ENCODE peak calls at places on chromosome 17, in eight cellular contexts. One of them, this sample, is unnamed.

GRCh38 chr17:61139219-61139618 is 260.4 kb upstream of the TBX2 start:
- DNase-seq in stimulated activated CD8-positive, alpha-beta memory T cell treated with anti-CD3 and anti-CD28 coated beads, Interleukin-7, amount 100 ng/mL, for 24 hours: no peak
- DNase-seq in activated effector memory CD4-positive, alpha-beta T cell treated with anti-CD3 and anti-CD28 coated beads, Interleukin-2, amount 50 U/mL, for 16 hours: peak; percentile 75
- DNase-seq in stimulated activated CD4-positive, alpha-beta T cell treated with anti-CD3 and anti-CD28 coated beads, Interleukin-4, amount 100 ng/mL, for 1 hour: peak; percentile 15
- DNase-seq in activated naive CD8-positive, alpha-beta T cell treated with anti-CD3 and anti-CD28 coated beads, Interleukin-2, amount 50 U/mL, for 24 hours: peak; percentile 28
- DNase-seq in left cardiac atrium: no peak
- DNase-seq in fibroblast of mammary gland: peak; percentile 73
- DNase-seq in lung microvascular endothelial cell: no peak
- DNase-seq in this sample: peak; percentile 62

GRCh38 chr17:32723310-32723955 is 153.5 kb downstream of the MYO1D start:
- DNase-seq in stimulated activated CD8-positive, alpha-beta memory T cell treated with anti-CD3 and anti-CD28 coated beads, Interleukin-7, amount 100 ng/mL, for 24 hours: no peak
- DNase-seq in activated effector memory CD4-positive, alpha-beta T cell treated with anti-CD3 and anti-CD28 coated beads, Interleukin-2, amount 50 U/mL, for 16 hours: no peak
- DNase-seq in stimulated activated CD4-positive, alpha-beta T cell treated with anti-CD3 and anti-CD28 coated beads, Interleukin-4, amount 100 ng/mL, for 1 hour: no peak
- DNase-seq in activated naive CD8-positive, alpha-beta T cell treated with anti-CD3 and anti-CD28 coated beads, Interleukin-2, amount 50 U/mL, for 24 hours: no peak
- DNase-seq in left cardiac atrium: peak; percentile 51
- DNase-seq in fibroblast of mammary gland: no peak
- DNase-seq in lung microvascular endothelial cell: no peak
- DNase-seq in this sample: no peak

GRCh38 chr17:58249270-58250133 is 11.1 kb downstream of the LPO start:
- DNase-seq in stimulated activated CD8-positive, alpha-beta memory T cell treated with anti-CD3 and anti-CD28 coated beads, Interleukin-7, amount 100 ng/mL, for 24 hours: peak; percentile 58
- DNase-seq in activated effector memory CD4-positive, alpha-beta T cell treated with anti-CD3 and anti-CD28 coated beads, Interleukin-2, amount 50 U/mL, for 16 hours: peak; percentile 92
- DNase-seq in stimulated activated CD4-positive, alpha-beta T cell treated with anti-CD3 and anti-CD28 coated beads, Interleukin-4, amount 100 ng/mL, for 1 hour: peak; percentile 79
- DNase-seq in activated naive CD8-positive, alpha-beta T cell treated with anti-CD3 and anti-CD28 coated beads, Interleukin-2, amount 50 U/mL, for 24 hours: peak; percentile 85
- DNase-seq in left cardiac atrium: peak; percentile 65
- DNase-seq in fibroblast of mammary gland: peak; percentile 40
- DNase-seq in lung microvascular endothelial cell: peak; percentile 62
- DNase-seq in this sample: peak; percentile 41

GRCh38 chr17:74299618-74300009 is 25.6 kb downstream of the DNAI2 start:
- DNase-seq in stimulated activated CD8-positive, alpha-beta memory T cell treated with anti-CD3 and anti-CD28 coated beads, Interleukin-7, amount 100 ng/mL, for 24 hours: no peak
- DNase-seq in activated effector memory CD4-positive, alpha-beta T cell treated with anti-CD3 and anti-CD28 coated beads, Interleukin-2, amount 50 U/mL, for 16 hours: no peak
- DNase-seq in stimulated activated CD4-positive, alpha-beta T cell treated with anti-CD3 and anti-CD28 coated beads, Interleukin-4, amount 100 ng/mL, for 1 hour: no peak
- DNase-seq in activated naive CD8-positive, alpha-beta T cell treated with anti-CD3 and anti-CD28 coated beads, Interleukin-2, amount 50 U/mL, for 24 hours: no peak
- DNase-seq in left cardiac atrium: no peak
- DNase-seq in fibroblast of mammary gland: no peak
- DNase-seq in lung microvascular endothelial cell: no peak
- DNase-seq in this sample: no peak

GRCh38 chr17:75128694-75129505 is 2.6 kb downstream of the NT5C start:
- DNase-seq in stimulated activated CD8-positive, alpha-beta memory T cell treated with anti-CD3 and anti-CD28 coated beads, Interleukin-7, amount 100 ng/mL, for 24 hours: no peak
- DNase-seq in activated effector memory CD4-positive, alpha-beta T cell treated with anti-CD3 and anti-CD28 coated beads, Interleukin-2, amount 50 U/mL, for 16 hours: no peak
- DNase-seq in stimulated activated CD4-positive, alpha-beta T cell treated with anti-CD3 and anti-CD28 coated beads, Interleukin-4, amount 100 ng/mL, for 1 hour: no peak
- DNase-seq in activated naive CD8-positive, alpha-beta T cell treated with anti-CD3 and anti-CD28 coated beads, Interleukin-2, amount 50 U/mL, for 24 hours: no peak
- DNase-seq in left cardiac atrium: no peak
- DNase-seq in fibroblast of mammary gland: no peak
- DNase-seq in lung microvascular endothelial cell: no peak
- DNase-seq in this sample: no peak

GRCh38 chr17:64775701-64776570 is 113.8 kb upstream of the SMURF2 start:
- DNase-seq in stimulated activated CD8-positive, alpha-beta memory T cell treated with anti-CD3 and anti-CD28 coated beads, Interleukin-7, amount 100 ng/mL, for 24 hours: no peak
- DNase-seq in activated effector memory CD4-positive, alpha-beta T cell treated with anti-CD3 and anti-CD28 coated beads, Interleukin-2, amount 50 U/mL, for 16 hours: peak; percentile 53
- DNase-seq in stimulated activated CD4-positive, alpha-beta T cell treated with anti-CD3 and anti-CD28 coated beads, Interleukin-4, amount 100 ng/mL, for 1 hour: no peak
- DNase-seq in activated naive CD8-positive, alpha-beta T cell treated with anti-CD3 and anti-CD28 coated beads, Interleukin-2, amount 50 U/mL, for 24 hours: no peak
- DNase-seq in left cardiac atrium: no peak
- DNase-seq in fibroblast of mammary gland: no peak
- DNase-seq in lung microvascular endothelial cell: no peak
- DNase-seq in this sample: no peak

GRCh38 chr17:81509048-81509686 is 3.4 kb downstream of the ACTG1 start:
- DNase-seq in stimulated activated CD8-positive, alpha-beta memory T cell treated with anti-CD3 and anti-CD28 coated beads, Interleukin-7, amount 100 ng/mL, for 24 hours: no peak
- DNase-seq in activated effector memory CD4-positive, alpha-beta T cell treated with anti-CD3 and anti-CD28 coated beads, Interleukin-2, amount 50 U/mL, for 16 hours: no peak
- DNase-seq in stimulated activated CD4-positive, alpha-beta T cell treated with anti-CD3 and anti-CD28 coated beads, Interleukin-4, amount 100 ng/mL, for 1 hour: no peak
- DNase-seq in activated naive CD8-positive, alpha-beta T cell treated with anti-CD3 and anti-CD28 coated beads, Interleukin-2, amount 50 U/mL, for 24 hours: no peak
- DNase-seq in left cardiac atrium: no peak
- DNase-seq in fibroblast of mammary gland: peak; percentile 41
- DNase-seq in lung microvascular endothelial cell: no peak
- DNase-seq in this sample: no peak

GRCh38 chr17:76458580-76459490 is 5.9 kb upstream of the UBE2O start:
- DNase-seq in stimulated activated CD8-positive, alpha-beta memory T cell treated with anti-CD3 and anti-CD28 coated beads, Interleukin-7, amount 100 ng/mL, for 24 hours: no peak
- DNase-seq in activated effector memory CD4-positive, alpha-beta T cell treated with anti-CD3 and anti-CD28 coated beads, Interleukin-2, amount 50 U/mL, for 16 hours: no peak
- DNase-seq in stimulated activated CD4-positive, alpha-beta T cell treated with anti-CD3 and anti-CD28 coated beads, Interleukin-4, amount 100 ng/mL, for 1 hour: no peak
- DNase-seq in activated naive CD8-positive, alpha-beta T cell treated with anti-CD3 and anti-CD28 coated beads, Interleukin-2, amount 50 U/mL, for 24 hours: peak; percentile 20
- DNase-seq in left cardiac atrium: peak; percentile 56
- DNase-seq in fibroblast of mammary gland: peak; percentile 43
- DNase-seq in lung microvascular endothelial cell: peak; percentile 75
- DNase-seq in this sample: peak; percentile 50

GRCh38 chr17:59761385-59762021 is 54.0 kb downstream of the VMP1 start:
- DNase-seq in stimulated activated CD8-positive, alpha-beta memory T cell treated with anti-CD3 and anti-CD28 coated beads, Interleukin-7, amount 100 ng/mL, for 24 hours: no peak
- DNase-seq in activated effector memory CD4-positive, alpha-beta T cell treated with anti-CD3 and anti-CD28 coated beads, Interleukin-2, amount 50 U/mL, for 16 hours: no peak
- DNase-seq in stimulated activated CD4-positive, alpha-beta T cell treated with anti-CD3 and anti-CD28 coated beads, Interleukin-4, amount 100 ng/mL, for 1 hour: no peak
- DNase-seq in activated naive CD8-positive, alpha-beta T cell treated with anti-CD3 and anti-CD28 coated beads, Interleukin-2, amount 50 U/mL, for 24 hours: no peak
- DNase-seq in left cardiac atrium: no peak
- DNase-seq in fibroblast of mammary gland: peak; percentile 55
- DNase-seq in lung microvascular endothelial cell: no peak
- DNase-seq in this sample: peak; percentile 96

GRCh38 chr17:82924812-82925211 is 85.0 kb upstream of the ZNF750 start:
- DNase-seq in stimulated activated CD8-positive, alpha-beta memory T cell treated with anti-CD3 and anti-CD28 coated beads, Interleukin-7, amount 100 ng/mL, for 24 hours: no peak
- DNase-seq in activated effector memory CD4-positive, alpha-beta T cell treated with anti-CD3 and anti-CD28 coated beads, Interleukin-2, amount 50 U/mL, for 16 hours: no peak
- DNase-seq in stimulated activated CD4-positive, alpha-beta T cell treated with anti-CD3 and anti-CD28 coated beads, Interleukin-4, amount 100 ng/mL, for 1 hour: no peak
- DNase-seq in activated naive CD8-positive, alpha-beta T cell treated with anti-CD3 and anti-CD28 coated beads, Interleukin-2, amount 50 U/mL, for 24 hours: no peak
- DNase-seq in left cardiac atrium: no peak
- DNase-seq in fibroblast of mammary gland: no peak
- DNase-seq in lung microvascular endothelial cell: no peak
- DNase-seq in this sample: no peak

GRCh38 chr17:18056214-18056613 is 17.0 kb downstream of the GID4 start:
- DNase-seq in stimulated activated CD8-positive, alpha-beta memory T cell treated with anti-CD3 and anti-CD28 coated beads, Interleukin-7, amount 100 ng/mL, for 24 hours: no peak
- DNase-seq in activated effector memory CD4-positive, alpha-beta T cell treated with anti-CD3 and anti-CD28 coated beads, Interleukin-2, amount 50 U/mL, for 16 hours: no peak
- DNase-seq in stimulated activated CD4-positive, alpha-beta T cell treated with anti-CD3 and anti-CD28 coated beads, Interleukin-4, amount 100 ng/mL, for 1 hour: no peak
- DNase-seq in activated naive CD8-positive, alpha-beta T cell treated with anti-CD3 and anti-CD28 coated beads, Interleukin-2, amount 50 U/mL, for 24 hours: no peak
- DNase-seq in left cardiac atrium: no peak
- DNase-seq in fibroblast of mammary gland: no peak
- DNase-seq in lung microvascular endothelial cell: no peak
- DNase-seq in this sample: no peak

GRCh38 chr17:57705921-57706695 is 39.0 kb downstream of the CCDC182 start:
- DNase-seq in stimulated activated CD8-positive, alpha-beta memory T cell treated with anti-CD3 and anti-CD28 coated beads, Interleukin-7, amount 100 ng/mL, for 24 hours: no peak
- DNase-seq in activated effector memory CD4-positive, alpha-beta T cell treated with anti-CD3 and anti-CD28 coated beads, Interleukin-2, amount 50 U/mL, for 16 hours: peak; percentile 31
- DNase-seq in stimulated activated CD4-positive, alpha-beta T cell treated with anti-CD3 and anti-CD28 coated beads, Interleukin-4, amount 100 ng/mL, for 1 hour: no peak
- DNase-seq in activated naive CD8-positive, alpha-beta T cell treated with anti-CD3 and anti-CD28 coated beads, Interleukin-2, amount 50 U/mL, for 24 hours: no peak
- DNase-seq in left cardiac atrium: no peak
- DNase-seq in fibroblast of mammary gland: no peak
- DNase-seq in lung microvascular endothelial cell: no peak
- DNase-seq in this sample: no peak